ENCODE peak calls at places on chromosomes 7 and 10, in four cellular contexts. W, E, Q and Y are unnamed samples.
A peak's percentile ranks its signal among the peaks of the same experiment; 100 is the strongest.

GRCh38 chr10:3282341-3282740 is 109.8 kb upstream of the PITRM1 start:
- DNase-seq in W (no peak), Q (no peak), E (no peak), Y (no peak)

GRCh38 chr7:158054081-158054480 is 533.5 kb downstream of the PTPRN2 start:
- DNase-seq in E (no peak), Q (no peak), W (no peak), Y (no peak)

GRCh38 chr10:79446451-79447020 is 1.1 kb upstream of the ZCCHC24 start:
- DNase-seq in W (peak; percentile 22), Q (no peak), E (no peak), Y (no peak)

GRCh38 chr10:62098278-62099121 is 170.1 kb downstream of the RTKN2 start:
- DNase-seq in W (peak; percentile 19), Q (no peak), E (no peak), Y (no peak)

GRCh38 chr7:139648617-139648932 is 125.1 kb downstream of the CLEC2L start:
- DNase-seq in Q (no peak), E (no peak), W (no peak), Y (no peak)

GRCh38 chr10:14063531-14064317 is 267.0 kb downstream of the FRMD4A start:
- DNase-seq in W (no peak), Q (peak; percentile 84), E (no peak), Y (no peak)

GRCh38 chr7:114986181-114986800 is 64.4 kb downstream of the MDFIC start:
- DNase-seq in Q (no peak), E (no peak), W (no peak), Y (no peak)

GRCh38 chr7:95011156-95011928 is 103.9 kb downstream of the PPP1R9A start:
- DNase-seq in E (peak; percentile 57), W (no peak), Q (peak; percentile 76), Y (peak; percentile 99)

GRCh38 chr10:76970795-76971519 is 666.7 kb downstream of the KCNMA1 start:
- DNase-seq in E (no peak), W (no peak), Q (peak; percentile 6), Y (no peak)